ENCODE peak calls at places on chromosomes 4 and X, in four cellular contexts. C is AG09319, Z is GM12878, Q is heart left ventricle. T is an unnamed sample.

GRCh38 chrX:46318551-46318950 is 226.7 kb downstream of the ZNF674 start:
- DNase-seq in Q (no peak), Z (no peak), C (no peak), T (no peak)

GRCh38 chr4:150150545-150151156 is 72.4 kb downstream of the DCLK2 start:
- DNase-seq in C (no peak), Q (peak), Z (no peak), T (no peak)

GRCh38 chr4:61308033-61308432 is 107.9 kb downstream of the ADGRL3 start:
- DNase-seq in Z (no peak), Q (no peak), C (no peak), T (no peak)

GRCh38 chr4:8599657-8600056 is 7.1 kb downstream of the CPZ start:
- DNase-seq in Q (no peak), C (no peak), Z (no peak), T (no peak)

GRCh38 chr4:128346054-128346716 is 58.6 kb upstream of the PGRMC2 start:
- DNase-seq in Q (no peak), C (no peak), Z (no peak), T (no peak)

GRCh38 chr4:152421576-152421975 is 114.3 kb downstream of the FBXW7 start:
- DNase-seq in C (no peak), Q (no peak), Z (no peak), T (no peak)

GRCh38 chr4:80125252-80126177 is 52.5 kb upstream of the ANTXR2 start:
- DNase-seq in C (no peak), Z (no peak), Q (no peak), T (no peak)

GRCh38 chrX:7278356-7278755 is 130.4 kb upstream of the PUDP start:
- DNase-seq in C (no peak), Z (no peak), Q (no peak), T (no peak)

GRCh38 chrX:93673056-93673868 is at the start of gene NAP1L3:
- DNase-seq in Q (peak), C (peak), Z (no peak), T (peak)

GRCh38 chrX:16665089-16665488 is 15.1 kb downstream of the S100G start:
- DNase-seq in Q (no peak), C (no peak), Z (no peak), T (no peak)

GRCh38 chrX:102129473-102129872 is 4.0 kb downstream of the TCEAL2 start:
- DNase-seq in Z (no peak), C (no peak), Q (no peak), T (no peak)

DNA sequence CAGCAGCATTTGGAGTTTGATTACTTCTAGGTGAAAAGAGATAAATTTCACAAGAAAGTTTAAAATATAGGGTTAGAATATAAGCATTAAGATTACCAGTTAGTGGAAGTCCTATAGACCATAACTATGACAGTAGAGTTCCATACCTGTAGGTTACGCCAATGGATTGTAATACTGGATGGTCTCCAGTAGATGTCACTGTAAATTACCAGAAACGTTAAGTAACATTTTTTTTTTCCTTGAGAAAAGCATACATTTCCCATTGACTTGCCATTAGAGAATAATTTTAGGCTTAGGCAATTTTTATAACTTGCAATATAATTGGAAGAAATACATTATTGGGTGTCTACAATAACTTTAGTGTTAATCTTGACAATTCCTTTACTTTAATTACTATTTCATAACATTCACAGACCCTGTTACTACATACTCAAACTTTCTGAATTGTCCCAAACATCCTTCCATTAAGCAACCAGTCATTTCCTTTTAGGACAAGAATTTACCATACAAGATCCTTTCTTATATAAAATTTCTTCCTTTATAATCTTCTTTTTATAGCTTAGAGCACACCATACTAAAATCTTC is 304.1 kb upstream of the TECRL start:
- DNase-seq in Z (no peak), Q (no peak), C (no peak), T (no peak)
- TF ChIP-seq CTCF in Z (peak), Q (peak), C (peak), T (no peak)

DNA sequence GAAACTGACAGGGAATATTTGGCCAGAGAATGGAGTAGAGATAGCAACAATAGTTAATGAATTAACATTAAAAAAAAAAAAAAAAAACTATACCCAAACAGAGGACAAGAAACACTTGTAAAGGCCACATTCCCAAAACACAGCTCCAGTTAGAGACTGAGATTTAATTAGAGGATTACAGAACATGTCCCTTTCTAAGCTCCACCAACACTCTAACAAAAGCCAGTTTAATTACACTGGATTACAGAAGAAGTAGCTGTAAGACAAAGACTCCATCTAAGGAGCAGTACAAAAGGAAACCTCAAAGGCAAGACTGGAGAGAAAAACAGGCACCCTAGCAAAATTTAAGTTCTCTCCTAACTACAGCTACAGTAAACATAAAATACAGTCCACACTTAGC is 1247.7 kb upstream of the AGA start:
- DNase-seq in Q (no peak), Z (no peak), C (no peak), T (no peak)
- TF ChIP-seq CTCF in Q (no peak), Z (no peak), C (no peak), T (no peak)

GRCh38 chrX:39709364-39709763 is 388.4 kb downstream of the BCOR start:
- DNase-seq in C (no peak), Q (no peak), Z (no peak), T (no peak)
- TF ChIP-seq CTCF in C (no peak), Q (no peak), Z (no peak), T (no peak)

GRCh38 chr4:15482346-15482745 is 12.7 kb downstream of the CC2D2A start:
- DNase-seq in Z (no peak), Q (no peak), C (no peak), T (no peak)
- TF ChIP-seq CTCF in Z (no peak), Q (no peak), C (no peak), T (no peak)

DNA sequence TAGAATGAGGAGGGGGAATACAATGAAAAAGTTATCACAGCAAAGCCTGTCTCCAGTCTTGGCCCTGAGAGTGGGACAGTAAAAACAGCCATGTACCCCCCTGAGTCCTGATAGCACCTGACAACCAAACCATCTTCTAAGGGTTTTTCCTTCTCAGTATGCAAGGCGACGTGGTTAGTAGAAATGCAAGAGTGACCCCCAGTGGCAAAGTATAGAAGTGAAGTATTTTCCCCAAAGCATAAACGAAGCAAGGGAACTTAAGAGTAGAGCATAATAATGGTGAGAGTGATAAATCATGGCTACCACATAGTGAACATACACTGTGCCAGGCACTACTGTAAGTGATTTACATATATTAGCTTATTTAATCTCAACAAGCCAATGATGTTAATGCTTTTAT is 52.8 kb downstream of the FAM47C start:
- DNase-seq in C (no peak), Q (no peak), Z (no peak), T (no peak)
- TF ChIP-seq CTCF in C (peak), Q (peak), Z (peak), T (no peak)

DNA sequence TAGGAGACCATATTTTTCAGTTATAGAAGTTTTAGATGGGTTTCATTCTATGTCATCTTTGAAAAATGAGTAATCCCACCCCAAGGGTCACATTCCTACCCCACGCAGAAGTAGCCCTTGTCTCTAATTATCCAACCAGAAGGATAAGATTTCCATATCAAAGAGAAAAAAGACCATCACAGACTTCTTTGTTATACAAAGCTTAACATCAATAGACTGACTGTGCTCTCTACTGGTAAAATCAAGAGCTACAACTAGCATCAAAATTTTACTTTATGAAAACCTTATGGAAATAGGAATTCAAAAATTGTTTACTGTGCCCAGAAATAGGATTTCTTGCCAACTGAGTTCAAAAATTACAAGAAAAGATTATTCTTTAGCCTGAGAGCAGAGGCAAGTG is 24.9 kb downstream of the TNMD start:
- DNase-seq in Z (no peak), Q (no peak), C (no peak), T (no peak)
- TF ChIP-seq CTCF in Z (no peak), Q (peak), C (peak), T (no peak)